ENCODE peak calls at places on chromosomes 6 and 20, in five cellular contexts. One of them, this sample, is unnamed.

GRCh38 chr6:114164206-114164605 is 178.6 kb downstream of the HS3ST5 start:
- DNase-seq in H1: no peak
- DNase-seq in H9: no peak
- DNase-seq in mesenchymal stem cell: no peak
- DNase-seq in trophoblast cell: no peak
- DNase-seq in this sample: no peak

GRCh38 chr6:155317186-155317585 is 2.9 kb upstream of the TFB1M start:
- DNase-seq in H1: no peak
- DNase-seq in H9: no peak
- DNase-seq in mesenchymal stem cell: no peak
- DNase-seq in trophoblast cell: no peak
- DNase-seq in this sample: no peak

GRCh38 chr6:26550250-26550993 is 12.3 kb downstream of the HMGN4 start:
- DNase-seq in H1: peak
- DNase-seq in H9: peak
- DNase-seq in mesenchymal stem cell: peak
- DNase-seq in trophoblast cell: peak
- DNase-seq in this sample: peak

GRCh38 chr6:39819226-39819625 is 27.1 kb downstream of the DAAM2 start:
- DNase-seq in H1: no peak
- DNase-seq in H9: no peak
- DNase-seq in mesenchymal stem cell: peak
- DNase-seq in trophoblast cell: no peak
- DNase-seq in this sample: no peak

GRCh38 chr6:147054158-147054557 is 150.1 kb upstream of the STXBP5 start:
- DNase-seq in H1: no peak
- DNase-seq in H9: no peak
- DNase-seq in mesenchymal stem cell: no peak
- DNase-seq in trophoblast cell: no peak
- DNase-seq in this sample: no peak

GRCh38 chr20:23078351-23078993 is 7.7 kb downstream of the CD93 start:
- DNase-seq in H1: no peak
- DNase-seq in H9: no peak
- DNase-seq in mesenchymal stem cell: peak
- DNase-seq in trophoblast cell: no peak
- DNase-seq in this sample: no peak

GRCh38 chr6:44073612-44074382 is 53.5 kb downstream of the MRPL14 start:
- DNase-seq in H1: peak
- DNase-seq in H9: peak
- DNase-seq in mesenchymal stem cell: peak
- DNase-seq in trophoblast cell: peak
- DNase-seq in this sample: no peak

GRCh38 chr20:42483694-42484303 is 705.9 kb downstream of the PTPRT start:
- DNase-seq in H1: peak
- DNase-seq in H9: peak
- DNase-seq in mesenchymal stem cell: no peak
- DNase-seq in trophoblast cell: no peak
- DNase-seq in this sample: peak

GRCh38 chr20:2879148-2879547 is 5.9 kb downstream of the PTPRA start:
- DNase-seq in H1: no peak
- DNase-seq in H9: no peak
- DNase-seq in mesenchymal stem cell: no peak
- DNase-seq in trophoblast cell: no peak
- DNase-seq in this sample: no peak

GRCh38 chr6:56798163-56798562 is 155.5 kb upstream of the DST start:
- DNase-seq in H1: no peak
- DNase-seq in H9: no peak
- DNase-seq in mesenchymal stem cell: peak
- DNase-seq in trophoblast cell: no peak
- DNase-seq in this sample: no peak

GRCh38 chr20:7841967-7842301 is 98.3 kb downstream of the HAO1 start:
- DNase-seq in H1: no peak
- DNase-seq in H9: no peak
- DNase-seq in mesenchymal stem cell: peak
- DNase-seq in trophoblast cell: no peak
- DNase-seq in this sample: no peak

GRCh38 chr6:157323924-157324276 is 581 bp upstream of the TMEM242 start:
- DNase-seq in H1: peak
- DNase-seq in H9: peak
- DNase-seq in mesenchymal stem cell: peak
- DNase-seq in trophoblast cell: peak
- DNase-seq in this sample: peak

GRCh38 chr6:22145294-22145693 is 151.5 kb downstream of the PRL start:
- DNase-seq in H1: no peak
- DNase-seq in H9: no peak
- DNase-seq in mesenchymal stem cell: no peak
- DNase-seq in trophoblast cell: no peak
- DNase-seq in this sample: no peak

GRCh38 chr20:34536798-34537394 is 20.7 kb downstream of the DYNLRB1 start:
- DNase-seq in H1: peak
- DNase-seq in H9: peak
- DNase-seq in mesenchymal stem cell: peak
- DNase-seq in trophoblast cell: no peak
- DNase-seq in this sample: no peak

GRCh38 chr6:5085638-5086293 is 625 bp downstream of the PPP1R3G start:
- DNase-seq in H1: peak
- DNase-seq in H9: peak
- DNase-seq in mesenchymal stem cell: peak
- DNase-seq in trophoblast cell: peak
- DNase-seq in this sample: peak

GRCh38 chr20:4985658-4986057 is 15.7 kb downstream of the SLC23A2 start:
- DNase-seq in H1: no peak
- DNase-seq in H9: no peak
- DNase-seq in mesenchymal stem cell: no peak
- DNase-seq in trophoblast cell: no peak
- DNase-seq in this sample: no peak

GRCh38 chr6:75049308-75049707 is 156.5 kb downstream of the COL12A1 start:
- DNase-seq in H1: no peak
- DNase-seq in H9: no peak
- DNase-seq in mesenchymal stem cell: no peak
- DNase-seq in trophoblast cell: no peak
- DNase-seq in this sample: no peak

GRCh38 chr20:34716921-34717229 is 12.7 kb downstream of the TP53INP2 start:
- DNase-seq in H1: no peak
- DNase-seq in H9: no peak
- DNase-seq in mesenchymal stem cell: no peak
- DNase-seq in trophoblast cell: no peak
- DNase-seq in this sample: no peak

GRCh38 chr6:32113386-32114352 is 4.5 kb upstream of the TNXB start:
- DNase-seq in H1: no peak
- DNase-seq in H9: peak
- DNase-seq in mesenchymal stem cell: peak
- DNase-seq in trophoblast cell: peak
- DNase-seq in this sample: peak

GRCh38 chr20:59820204-59821041 is 113.0 kb downstream of the SYCP2 start:
- DNase-seq in H1: no peak
- DNase-seq in H9: peak
- DNase-seq in mesenchymal stem cell: no peak
- DNase-seq in trophoblast cell: no peak
- DNase-seq in this sample: no peak

GRCh38 chr6:119628691-119629621 is 279.4 kb upstream of the MAN1A1 start:
- DNase-seq in H1: no peak
- DNase-seq in H9: no peak
- DNase-seq in mesenchymal stem cell: no peak
- DNase-seq in trophoblast cell: no peak
- DNase-seq in this sample: no peak

GRCh38 chr6:43798688-43799444 is 28.9 kb downstream of the VEGFA start:
- DNase-seq in H1: no peak
- DNase-seq in H9: no peak
- DNase-seq in mesenchymal stem cell: peak
- DNase-seq in trophoblast cell: peak
- DNase-seq in this sample: no peak

GRCh38 chr6:73870907-73871306 is 174.9 kb downstream of the CD109 start:
- DNase-seq in H1: no peak
- DNase-seq in H9: no peak
- DNase-seq in mesenchymal stem cell: no peak
- DNase-seq in trophoblast cell: peak
- DNase-seq in this sample: no peak

GRCh38 chr20:53930651-53931504 is 139.5 kb downstream of the BCAS1 start:
- DNase-seq in H1: no peak
- DNase-seq in H9: no peak
- DNase-seq in mesenchymal stem cell: no peak
- DNase-seq in trophoblast cell: no peak
- DNase-seq in this sample: no peak

DNA sequence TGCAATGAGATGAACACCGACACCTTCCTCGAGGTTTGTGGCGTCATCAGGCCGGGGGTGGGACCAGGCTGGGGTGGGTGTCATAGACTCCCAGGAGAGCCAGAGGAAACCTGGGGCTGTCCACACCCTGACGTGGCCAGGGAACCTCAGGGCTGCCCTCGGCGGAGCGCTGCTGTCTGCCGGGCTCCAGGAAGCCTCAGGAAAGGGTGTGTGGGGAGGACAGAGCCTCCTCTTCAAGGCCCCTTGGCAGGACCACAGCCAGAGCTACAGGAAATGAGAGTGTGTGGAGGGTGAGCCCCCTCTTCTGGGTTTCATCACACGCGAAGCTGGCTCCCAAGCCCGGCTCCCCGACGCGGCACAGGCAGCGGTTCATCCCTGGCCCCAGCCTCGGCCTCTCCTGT is 6.1 kb downstream of the NPEPL1 start:
- DNase-seq in H1: no peak
- DNase-seq in H9: no peak
- DNase-seq in mesenchymal stem cell: no peak
- DNase-seq in trophoblast cell: no peak
- DNase-seq in this sample: no peak
- H2BK12ac ChIP-seq in H1: no peak
- H2BK12ac ChIP-seq in H9: no peak
- H2BK12ac ChIP-seq in mesenchymal stem cell: no peak
- H2BK12ac ChIP-seq in trophoblast cell: no peak
- H2BK12ac ChIP-seq in this sample: no peak

GRCh38 chr6:105952326-105952725 is 133.8 kb upstream of the PRDM1 start:
- DNase-seq in H1: no peak
- DNase-seq in H9: no peak
- DNase-seq in mesenchymal stem cell: no peak
- DNase-seq in trophoblast cell: no peak
- DNase-seq in this sample: no peak

GRCh38 chr6:105952762-105953700 is 133.1 kb upstream of the PRDM1 start:
- DNase-seq in H1: no peak
- DNase-seq in H9: no peak
- DNase-seq in mesenchymal stem cell: no peak
- DNase-seq in trophoblast cell: no peak
- DNase-seq in this sample: no peak

GRCh38 chr6:105949939-105950582 is 136.1 kb upstream of the PRDM1 start:
- DNase-seq in H1: no peak
- DNase-seq in H9: peak
- DNase-seq in mesenchymal stem cell: no peak
- DNase-seq in trophoblast cell: no peak
- DNase-seq in this sample: no peak

GRCh38 chr6:105951322-105951721 is 134.8 kb upstream of the PRDM1 start:
- DNase-seq in H1: no peak
- DNase-seq in H9: no peak
- DNase-seq in mesenchymal stem cell: no peak
- DNase-seq in trophoblast cell: no peak
- DNase-seq in this sample: no peak

GRCh38 chr6:105954148-105954547 is 132.0 kb upstream of the PRDM1 start:
- DNase-seq in H1: no peak
- DNase-seq in H9: no peak
- DNase-seq in mesenchymal stem cell: no peak
- DNase-seq in trophoblast cell: no peak
- DNase-seq in this sample: no peak
- H2BK12ac ChIP-seq in H1: no peak
- H2BK12ac ChIP-seq in H9: no peak
- H2BK12ac ChIP-seq in mesenchymal stem cell: no peak
- H2BK12ac ChIP-seq in trophoblast cell: no peak
- H2BK12ac ChIP-seq in this sample: no peak

DNA sequence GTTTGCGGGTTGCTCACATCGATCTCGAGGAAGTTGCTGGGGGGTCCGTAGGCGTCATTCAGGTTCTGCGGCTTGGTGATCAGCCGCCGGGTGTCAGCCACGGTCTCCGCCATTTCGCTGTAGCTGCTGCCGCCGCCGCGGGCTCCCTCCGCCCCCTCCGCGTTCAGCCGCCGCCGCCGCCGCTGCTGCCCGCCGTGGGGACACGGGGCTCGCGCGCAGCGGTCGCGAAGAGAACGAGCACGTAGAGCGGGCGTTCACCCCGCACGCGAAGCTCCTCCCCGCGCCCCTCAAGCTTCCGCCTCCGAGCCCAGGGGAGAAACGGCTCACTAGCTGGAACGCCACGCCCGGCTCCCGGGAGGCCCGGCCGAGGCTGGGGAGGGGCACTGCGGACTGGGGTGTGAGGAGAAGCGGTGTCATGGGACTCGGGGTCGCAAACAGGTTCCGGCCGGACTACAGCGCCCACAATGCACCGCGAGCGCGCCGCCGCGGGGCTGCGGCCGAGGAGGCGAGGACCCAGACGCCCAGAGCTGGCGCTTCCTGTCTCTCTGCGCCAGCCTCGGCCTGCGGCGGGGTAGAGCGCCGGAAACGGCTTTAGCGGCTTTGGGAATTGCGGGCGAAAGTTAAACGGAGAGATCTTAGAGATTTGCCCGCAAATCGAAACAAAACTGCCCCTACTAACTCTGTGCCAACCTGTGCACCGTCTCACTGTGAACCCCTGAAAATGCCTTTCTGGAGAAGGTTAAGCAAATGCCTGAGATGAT is at the start of gene SNX3:
- DNase-seq in H1: peak
- DNase-seq in H9: peak
- DNase-seq in mesenchymal stem cell: peak
- DNase-seq in trophoblast cell: peak
- DNase-seq in this sample: peak
- H2BK12ac ChIP-seq in H1: no peak
- H2BK12ac ChIP-seq in H9: peak
- H2BK12ac ChIP-seq in mesenchymal stem cell: peak
- H2BK12ac ChIP-seq in trophoblast cell: peak
- H2BK12ac ChIP-seq in this sample: no peak

GRCh38 chr6:112979830-112980229 is 632.7 kb downstream of the RFPL4B start:
- DNase-seq in H1: no peak
- DNase-seq in H9: no peak
- DNase-seq in mesenchymal stem cell: peak
- DNase-seq in trophoblast cell: no peak
- DNase-seq in this sample: no peak

GRCh38 chr6:112980676-112981075 is 633.5 kb downstream of the RFPL4B start:
- DNase-seq in H1: no peak
- DNase-seq in H9: no peak
- DNase-seq in mesenchymal stem cell: no peak
- DNase-seq in trophoblast cell: no peak
- DNase-seq in this sample: no peak

GRCh38 chr6:112986270-112986669 is 639.1 kb downstream of the RFPL4B start:
- DNase-seq in H1: no peak
- DNase-seq in H9: no peak
- DNase-seq in mesenchymal stem cell: no peak
- DNase-seq in trophoblast cell: no peak
- DNase-seq in this sample: no peak

GRCh38 chr6:112984899-112985298 is 637.8 kb downstream of the RFPL4B start:
- DNase-seq in H1: no peak
- DNase-seq in H9: no peak
- DNase-seq in mesenchymal stem cell: peak
- DNase-seq in trophoblast cell: no peak
- DNase-seq in this sample: no peak

DNA sequence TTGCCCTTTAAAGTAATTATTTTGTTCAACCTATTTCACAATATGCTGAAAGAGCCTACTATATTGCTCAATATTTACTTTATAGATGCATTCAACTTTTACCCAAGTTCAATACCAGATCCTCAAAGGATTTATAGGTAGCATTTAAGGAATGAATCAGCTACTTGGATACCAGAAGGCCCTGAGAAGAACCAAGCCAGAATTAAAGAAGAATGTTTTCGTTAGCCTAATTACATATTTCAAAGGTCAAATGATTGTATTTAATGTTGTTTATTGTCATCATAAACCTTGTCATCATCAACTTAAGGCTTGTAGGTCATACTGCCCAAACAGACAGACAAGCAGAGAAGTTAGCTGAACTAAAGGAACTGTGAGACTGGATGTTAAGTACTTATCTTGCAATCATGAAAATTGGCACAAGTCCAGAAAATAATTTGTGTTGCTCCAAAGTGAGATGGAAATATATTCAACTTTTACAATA is 636.7 kb downstream of the RFPL4B start:
- DNase-seq in H1: no peak
- DNase-seq in H9: no peak
- DNase-seq in mesenchymal stem cell: peak
- DNase-seq in trophoblast cell: no peak
- DNase-seq in this sample: no peak
- H2BK12ac ChIP-seq in H1: no peak
- H2BK12ac ChIP-seq in H9: no peak
- H2BK12ac ChIP-seq in mesenchymal stem cell: no peak
- H2BK12ac ChIP-seq in trophoblast cell: no peak
- H2BK12ac ChIP-seq in this sample: no peak